ENCODE peak calls at places on chromosomes 3 and 15, in ten cellular contexts. J is NCI-H2081; F is left cardiac atrium; R is NCI-H1105 treated with DMSO at 0.1 percent for 48 hours; W is stimulated activated CD4-positive, alpha-beta T cell treated with anti-CD3 and anti-CD28 coated beads, Interleukin-1b, Interleukin-23, amount 100 ng/mL, for 48 hours; E is H7; T is left ventricle myocardium inferior; C is HFF-Myc; L is posterior cingulate gyrus; V is suprapubic skin. B is an unnamed sample.

GRCh38 chr3:57161915-57162314 is 3.2 kb downstream of the IL17RD start:
- DNase-seq in J (no peak), F (no peak), R (no peak), W (no peak), E (no peak), T (no peak), C (no peak), L (no peak), V (no peak), B (no peak)

GRCh38 chr15:88511161-88511560 is 35.3 kb downstream of the DET1 start:
- DNase-seq in J (no peak), F (no peak), R (no peak), W (no peak), E (no peak), T (no peak), C (no peak), L (no peak), V (no peak), B (no peak)

GRCh38 chr15:77474310-77474986 is 53.8 kb downstream of the HMG20A start:
- DNase-seq in J (no peak), F (no peak), R (peak), W (no peak), E (no peak), T (no peak), C (no peak), L (no peak), V (no peak), B (no peak)

GRCh38 chr3:134793562-134793961 is 1.5 kb upstream of the EPHB1 start:
- DNase-seq in J (no peak), F (no peak), R (no peak), W (no peak), E (no peak), T (no peak), C (no peak), L (no peak), V (no peak), B (no peak)

GRCh38 chr3:129413687-129414506 is 14.5 kb downstream of the EFCAB12 start:
- DNase-seq in J (no peak), F (no peak), R (no peak), W (no peak), E (peak), T (no peak), C (peak), L (no peak), V (no peak), B (no peak)

GRCh38 chr3:135896613-135897012 is 68.9 kb upstream of the PPP2R3A start:
- DNase-seq in J (no peak), F (no peak), R (no peak), W (no peak), E (no peak), T (no peak), C (no peak), L (no peak), V (no peak), B (no peak)

GRCh38 chr3:132605374-132605792 is 8.3 kb downstream of the ACKR4 start:
- DNase-seq in J (no peak), F (no peak), R (no peak), W (no peak), E (no peak), T (no peak), C (no peak), L (no peak), V (no peak), B (no peak)

GRCh38 chr3:12409625-12410596 is 74.4 kb upstream of the TSEN2 start:
- DNase-seq in J (no peak), F (no peak), R (no peak), W (no peak), E (no peak), T (no peak), C (no peak), L (no peak), V (no peak), B (no peak)

GRCh38 chr15:87477759-87478687 is 778.5 kb downstream of the NTRK3 start:
- DNase-seq in J (no peak), F (peak), R (peak), W (no peak), E (no peak), T (no peak), C (peak), L (peak), V (no peak), B (no peak)

GRCh38 chr3:4978966-4979400 is 254 bp upstream of the BHLHE40 start:
- DNase-seq in J (peak), F (peak), R (peak), W (peak), E (peak), T (peak), C (no peak), L (peak), V (peak), B (peak)

GRCh38 chr3:154364849-154365248 is 40.6 kb upstream of the DHX36 start:
- DNase-seq in J (no peak), F (no peak), R (no peak), W (no peak), E (no peak), T (no peak), C (no peak), L (no peak), V (no peak), B (no peak)

GRCh38 chr3:124780356-124780755 is 50.1 kb downstream of the UMPS start:
- DNase-seq in J (no peak), F (peak), R (no peak), W (no peak), E (peak), T (peak), C (no peak), L (no peak), V (peak), B (no peak)

GRCh38 chr3:161409069-161409468 is 37.8 kb upstream of the SPTSSB start:
- DNase-seq in J (peak), F (no peak), R (peak), W (peak), E (no peak), T (no peak), C (peak), L (no peak), V (no peak), B (peak)

GRCh38 chr3:9480265-9480664 is 73.4 kb downstream of the LHFPL4 start:
- DNase-seq in J (no peak), F (no peak), R (no peak), W (no peak), E (no peak), T (no peak), C (no peak), L (no peak), V (no peak), B (no peak)

GRCh38 chr3:123342631-123343080 is 106.2 kb downstream of the ADCY5 start:
- DNase-seq in J (no peak), F (no peak), R (no peak), W (no peak), E (no peak), T (peak), C (no peak), L (no peak), V (peak), B (no peak)

GRCh38 chr3:39021029-39021428 is 30.7 kb downstream of the SCN11A start:
- DNase-seq in J (no peak), F (no peak), R (no peak), W (no peak), E (no peak), T (no peak), C (no peak), L (no peak), V (no peak), B (no peak)

GRCh38 chr15:75036269-75036668 is 12.9 kb downstream of the PPCDC start:
- DNase-seq in J (no peak), F (no peak), R (no peak), W (no peak), E (peak), T (no peak), C (no peak), L (no peak), V (no peak), B (no peak)

GRCh38 chr15:69939513-69940440 is 157.9 kb downstream of the TLE3 start:
- DNase-seq in J (no peak), F (no peak), R (no peak), W (no peak), E (peak), T (no peak), C (no peak), L (peak), V (no peak), B (no peak)

GRCh38 chr15:39310633-39311032 is 270.2 kb upstream of the THBS1 start:
- DNase-seq in J (no peak), F (no peak), R (no peak), W (no peak), E (no peak), T (no peak), C (no peak), L (no peak), V (no peak), B (no peak)

GRCh38 chr3:122004123-122004522 is 17.9 kb downstream of the ILDR1 start:
- DNase-seq in J (peak), F (no peak), R (no peak), W (no peak), E (no peak), T (no peak), C (no peak), L (no peak), V (no peak), B (no peak)

GRCh38 chr3:157807286-157807685 is 298.9 kb downstream of the SHOX2 start:
- DNase-seq in J (no peak), F (no peak), R (no peak), W (no peak), E (no peak), T (no peak), C (no peak), L (no peak), V (no peak), B (no peak)

GRCh38 chr15:95690631-95691340 is 639.7 kb upstream of the NR2F2 start:
- DNase-seq in J (no peak), F (no peak), R (no peak), W (no peak), E (no peak), T (no peak), C (no peak), L (no peak), V (no peak), B (no peak)

GRCh38 chr15:34753236-34753894 is 1.4 kb downstream of the GJD2 start:
- DNase-seq in J (no peak), F (no peak), R (no peak), W (no peak), E (peak), T (peak), C (peak), L (no peak), V (no peak), B (no peak)

B was measured in NCI-H1930.